ENCODE peak calls at places on chromosomes 13 and 19, in five cellular contexts. K, Z, P, B and E are unnamed samples.

GRCh38 chr19:40807147-40808020 is 8.4 kb downstream of the EGLN2 start:
- DNase-seq in K (peak; percentile 78), P (no peak), B (no peak), Z (peak; percentile 57), E (no peak)

GRCh38 chr13:76644906-76645305 is 241.3 kb downstream of the KCTD12 start:
- DNase-seq in B (peak; percentile 28), K (no peak), P (no peak), Z (no peak), E (no peak)

GRCh38 chr13:109381546-109382180 is 404.7 kb downstream of the IRS2 start:
- DNase-seq in P (peak; percentile 39), Z (no peak), B (no peak), K (no peak), E (no peak)

GRCh38 chr13:106052200-106052767 is 483.2 kb downstream of the EFNB2 start:
- DNase-seq in B (no peak), K (no peak), P (no peak), Z (no peak), E (no peak)

GRCh38 chr19:55345818-55346724 is 6.4 kb downstream of the KMT5C start:
- DNase-seq in K (peak; percentile 72), P (no peak), B (peak; percentile 50), Z (no peak), E (no peak)

GRCh38 chr13:76822691-76823267 is 63.4 kb downstream of the KCTD12 start:
- DNase-seq in B (no peak), Z (no peak), P (no peak), K (peak; percentile 10), E (peak; percentile 16)

GRCh38 chr19:623974-624373 is 9.4 kb downstream of the POLRMT start:
- DNase-seq in K (peak; percentile 94), Z (no peak), P (peak; percentile 65), B (no peak), E (no peak)

GRCh38 chr19:32464279-32464678 is 58.7 kb downstream of the DPY19L3 start:
- DNase-seq in P (no peak), B (no peak), K (peak; percentile 44), Z (no peak), E (no peak)

GRCh38 chr13:79307866-79308298 is 98.2 kb downstream of the RBM26 start:
- DNase-seq in Z (no peak), B (peak; percentile 21), K (peak; percentile 1), P (peak; percentile 2), E (no peak)

GRCh38 chr19:7787141-7787540 is 24.1 kb downstream of the CLEC4M start:
- DNase-seq in B (peak; percentile 47), P (no peak), K (no peak), Z (no peak), E (no peak)

GRCh38 chr19:40512473-40513344 is 45.9 kb downstream of the SPTBN4 start:
- DNase-seq in Z (no peak), B (no peak), K (peak; percentile 65), P (no peak), E (no peak)

GRCh38 chr13:100528820-100529219 is 59.8 kb downstream of the GGACT start:
- DNase-seq in B (no peak), K (no peak), Z (no peak), P (no peak), E (no peak)

DNA sequence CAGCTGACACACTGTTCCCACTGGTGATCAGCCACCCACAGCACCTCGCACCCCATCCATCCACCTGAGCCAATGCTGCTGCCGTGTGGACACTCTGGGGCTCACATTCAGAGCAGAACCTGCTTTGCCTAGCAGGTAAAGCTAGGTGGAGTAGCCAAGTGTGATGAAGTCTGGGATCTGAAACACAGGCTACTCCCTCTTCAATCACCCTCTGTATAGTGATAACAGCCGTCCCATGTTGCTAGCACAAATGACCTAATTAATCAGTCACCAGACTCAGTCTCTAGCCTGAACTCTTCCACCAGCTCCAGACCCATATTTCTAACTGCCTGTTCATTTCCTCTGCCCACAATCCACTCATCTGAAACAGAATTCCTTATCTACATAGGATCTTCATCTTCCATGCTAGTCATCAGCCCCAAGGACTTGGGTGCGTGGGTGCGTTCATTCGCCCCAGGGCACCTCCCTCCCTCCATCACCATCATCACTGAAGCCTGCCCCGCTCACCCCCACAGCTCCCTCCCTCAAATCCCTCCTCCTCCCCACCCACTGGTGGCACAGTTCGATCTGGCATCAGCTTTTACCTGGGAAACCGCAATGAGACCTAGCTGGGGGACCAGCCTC is 19.8 kb downstream of the STK24 start:
- DNase-seq in Z (no peak), B (no peak), K (no peak), P (peak; percentile 42), E (no peak)
- TF ChIP-seq CTCF in Z (no peak), B (no peak), K (no peak), P (peak; percentile 57), E (peak; percentile 55)

GRCh38 chr19:2335848-2336247 is 7.4 kb downstream of the SPPL2B start:
- DNase-seq in B (no peak), Z (no peak), P (no peak), K (no peak), E (no peak)

GRCh38 chr19:2338055-2338615 is 9.7 kb downstream of the SPPL2B start:
- DNase-seq in P (no peak), K (no peak), B (no peak), Z (no peak), E (no peak)

GRCh38 chr19:2336528-2337328 is 8.2 kb downstream of the SPPL2B start:
- DNase-seq in P (no peak), K (no peak), B (no peak), Z (no peak), E (no peak)

GRCh38 chr19:2338751-2339643 is 10.5 kb downstream of the SPPL2B start:
- DNase-seq in K (no peak), B (no peak), Z (no peak), P (no peak), E (no peak)

DNA sequence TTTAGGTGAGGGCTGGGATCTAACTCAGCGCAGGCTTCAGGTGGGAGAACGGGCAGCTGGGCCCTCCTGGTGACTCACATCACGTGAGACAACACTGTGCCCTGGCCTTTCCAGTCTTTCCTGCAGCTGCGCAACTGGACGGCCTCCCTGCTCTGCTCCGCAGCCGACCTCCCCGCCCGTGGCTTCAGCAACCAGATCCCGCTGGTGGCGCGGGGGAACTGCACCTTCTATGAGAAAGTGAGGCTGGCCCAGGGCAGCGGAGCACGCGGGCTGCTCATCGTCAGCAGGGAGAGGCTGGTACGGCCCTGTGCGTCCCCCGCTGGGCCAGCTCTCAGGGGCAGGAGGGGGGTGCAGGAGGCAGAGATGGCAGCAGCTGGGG is 8.8 kb downstream of the SPPL2B start:
- DNase-seq in B (peak; percentile 63), Z (no peak), K (no peak), P (peak; percentile 57), E (no peak)
- TF ChIP-seq CTCF in B (peak; percentile 52), Z (no peak), K (no peak), P (peak; percentile 48), E (no peak)

DNA sequence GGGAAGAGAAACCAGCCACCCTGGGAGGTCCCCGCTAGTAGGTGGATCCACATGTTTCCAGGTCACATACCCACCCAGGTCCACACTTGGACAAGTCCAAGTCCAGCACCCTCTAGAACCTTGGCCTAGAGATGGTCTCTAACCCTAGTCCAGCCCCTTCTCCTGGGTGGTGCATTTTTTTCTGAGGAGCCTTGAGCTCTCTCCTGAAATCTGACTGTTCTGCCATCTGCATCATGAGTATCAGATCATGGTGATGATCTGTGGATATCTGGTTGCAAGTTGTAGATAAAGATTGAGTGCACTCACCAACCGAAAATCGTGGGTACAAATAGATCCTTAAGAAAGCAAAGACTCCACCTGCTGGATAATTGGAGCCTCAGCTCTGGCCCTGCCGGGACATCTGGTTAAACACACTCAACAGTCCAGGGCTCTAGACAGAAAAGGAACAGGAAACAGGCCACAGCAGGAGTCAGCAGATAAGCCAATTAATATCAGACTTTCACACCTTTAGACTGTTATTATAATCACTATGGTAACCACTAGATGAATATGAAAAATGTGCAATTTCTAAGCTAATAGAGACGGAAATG is 41.1 kb downstream of the GPR12 start:
- DNase-seq in P (no peak), K (no peak), B (no peak), Z (no peak), E (no peak)
- TF ChIP-seq CTCF in P (no peak), K (no peak), B (no peak), Z (no peak), E (peak; percentile 20)

DNA sequence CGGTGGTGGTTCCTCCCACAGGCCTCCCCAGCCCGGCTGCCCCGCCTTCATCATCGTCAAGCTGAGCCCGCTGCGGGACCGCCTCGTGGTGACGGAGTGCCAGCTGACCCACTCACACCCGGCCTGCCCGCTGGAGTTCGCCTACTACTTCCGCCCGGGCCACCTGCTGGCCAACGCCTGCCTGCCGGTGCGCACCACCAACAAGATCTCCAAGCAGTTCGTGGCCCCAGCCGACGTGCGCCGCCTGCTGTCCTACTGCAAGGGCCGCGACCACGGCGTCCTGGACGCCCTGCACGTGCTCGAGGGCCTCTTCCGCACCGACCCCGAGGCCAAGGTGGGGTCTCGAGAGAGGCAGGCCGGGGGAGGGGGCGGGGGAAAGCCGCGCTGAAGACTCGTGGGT is 12.0 kb downstream of the ZSWIM9 start:
- DNase-seq in Z (no peak), K (no peak), P (no peak), B (no peak), E (no peak)
- TF ChIP-seq CTCF in Z (no peak), K (no peak), P (no peak), B (no peak), E (peak; percentile 17)

DNA sequence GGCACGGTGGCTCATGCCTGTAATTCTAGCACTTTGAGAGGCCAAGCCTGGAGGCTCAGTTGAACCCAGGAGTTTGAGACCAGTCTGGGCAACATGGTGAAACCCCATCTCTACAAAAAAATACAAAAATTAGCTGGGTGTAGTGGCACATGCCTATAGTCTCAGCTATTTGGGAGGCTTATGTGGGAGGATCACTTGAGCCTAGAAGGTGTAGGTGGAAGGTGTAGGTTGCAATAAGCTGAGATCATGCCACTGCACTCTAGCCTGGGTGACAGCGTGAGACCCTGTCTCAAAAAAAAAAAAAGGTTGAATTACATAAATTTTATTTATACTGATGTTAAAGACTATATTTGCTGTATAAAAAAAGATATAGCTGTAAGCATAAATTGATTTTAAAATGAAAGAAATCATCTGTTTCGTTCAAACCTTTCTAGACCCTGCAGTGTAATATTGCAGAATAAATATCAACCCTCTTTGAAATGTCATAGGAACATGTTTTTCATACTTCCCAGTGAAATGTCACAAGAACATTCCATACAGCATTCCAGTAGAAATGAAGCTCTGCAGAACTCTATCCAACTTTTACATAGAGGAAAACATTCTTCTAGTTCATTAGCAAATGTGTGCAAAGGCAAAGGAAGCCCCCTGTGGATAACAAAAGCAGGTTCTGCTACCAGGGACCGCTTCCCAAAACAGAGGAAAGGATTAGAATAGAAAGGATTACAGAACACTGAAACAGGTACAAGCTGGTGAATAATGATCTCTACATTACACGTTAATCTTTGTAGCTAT is 76.0 kb downstream of the CAB39L start:
- DNase-seq in P (no peak), K (no peak), B (no peak), Z (no peak), E (no peak)
- TF ChIP-seq CTCF in P (no peak), K (no peak), B (no peak), Z (no peak), E (no peak)